ENCODE peak calls at places on chromosomes 7 and 10, in five cellular contexts. Z, U, I, Y and G are unnamed samples.

GRCh38 chr10:34444223-34445183 is 370.6 kb downstream of the PARD3 start:
- DNase-seq in Z (no peak), U (no peak), I (peak; percentile 45), Y (no peak), G (no peak)

GRCh38 chr7:30739691-30740090 is 12.2 kb upstream of the INMT start:
- DNase-seq in Z (no peak), U (no peak), I (no peak), Y (no peak), G (no peak)

GRCh38 chr10:48623607-48624132 is 18.8 kb upstream of the ARHGAP22 start:
- DNase-seq in Z (no peak), U (peak; percentile 36), I (no peak), Y (no peak), G (no peak)

GRCh38 chr7:98210513-98211220 is 572 bp upstream of the BHLHA15 start:
- DNase-seq in Z (peak; percentile 31), U (no peak), I (peak; percentile 4), Y (no peak), G (peak; percentile 14)

GRCh38 chr7:38757946-38758345 is 126.8 kb upstream of the AMPH start:
- DNase-seq in Z (no peak), U (no peak), I (no peak), Y (no peak), G (no peak)

GRCh38 chr7:29297194-29297890 is 102.8 kb downstream of the CHN2 start:
- DNase-seq in Z (no peak), U (no peak), I (no peak), Y (no peak), G (no peak)

GRCh38 chr7:139658919-139659675 is 118.7 kb downstream of the HIPK2 start:
- DNase-seq in Z (no peak), U (peak; percentile 51), I (no peak), Y (peak; percentile 91), G (no peak)

GRCh38 chr10:35421553-35422178 is 85.4 kb downstream of the CCNY start:
- DNase-seq in Z (no peak), U (peak; percentile 86), I (peak; percentile 98), Y (peak; percentile 54), G (no peak)

GRCh38 chr10:124043310-124044142 is 49.9 kb downstream of the CHST15 start:
- DNase-seq in Z (no peak), U (peak; percentile 83), I (no peak), Y (peak; percentile 97), G (no peak)

GRCh38 chr10:64316416-64316815 is 795.2 kb downstream of the REEP3 start:
- DNase-seq in Z (no peak), U (no peak), I (no peak), Y (no peak), G (no peak)

GRCh38 chr7:116315293-116315692 is 105.0 kb downstream of the TES start:
- DNase-seq in Z (no peak), U (peak; percentile 88), I (peak; percentile 42), Y (no peak), G (no peak)

GRCh38 chr10:93204494-93205485 is 131.1 kb downstream of the CYP26A1 start:
- DNase-seq in Z (no peak), U (no peak), I (no peak), Y (no peak), G (no peak)

GRCh38 chr7:2723138-2723850 is 35.3 kb downstream of the AMZ1 start:
- DNase-seq in Z (no peak), U (no peak), I (no peak), Y (no peak), G (no peak)

GRCh38 chr10:100744980-100745881 is at the start of gene PAX2:
- DNase-seq in Z (no peak), U (no peak), I (no peak), Y (no peak), G (no peak)

GRCh38 chr7:30642789-30643188 is 39.5 kb downstream of the CRHR2 start:
- DNase-seq in Z (no peak), U (no peak), I (peak; percentile 25), Y (no peak), G (no peak)

GRCh38 chr7:73423519-73424485 is 9.8 kb upstream of the FZD9 start:
- DNase-seq in Z (no peak), U (peak; percentile 58), I (no peak), Y (peak; percentile 62), G (no peak)

GRCh38 chr10:123309740-123310139 is 155.5 kb downstream of the BUB3 start:
- DNase-seq in Z (no peak), U (no peak), I (no peak), Y (no peak), G (no peak)

GRCh38 chr7:5406957-5407930 is 16.4 kb downstream of the TNRC18 start:
- DNase-seq in Z (no peak), U (no peak), I (no peak), Y (no peak), G (no peak)